ENCODE peak calls at places on chromosome 3, in six cellular contexts. A, P, L, E, V and T are unnamed samples.

GRCh38 chr3:128946411-128946810 is 47.5 kb downstream of the CFAP92 start:
- DNase-seq in A (no peak), P (no peak), L (no peak), E (no peak), V (no peak), T (peak; percentile 36)

GRCh38 chr3:126208618-126209256 is 28.4 kb upstream of the ALDH1L1 start:
- DNase-seq in A (peak; percentile 90), P (no peak), L (peak; percentile 82), E (peak; percentile 95), V (peak; percentile 53), T (peak; percentile 91)

GRCh38 chr3:145005427-145005826 is 1033.8 kb downstream of the DIPK2A start:
- DNase-seq in A (no peak), P (no peak), L (no peak), E (no peak), V (no peak), T (no peak)

GRCh38 chr3:102063572-102063971 is 214.3 kb downstream of the NFKBIZ start:
- DNase-seq in A (no peak), P (no peak), L (no peak), E (no peak), V (no peak), T (no peak)

GRCh38 chr3:183857863-183858262 is 26.8 kb downstream of the PARL start:
- DNase-seq in A (no peak), P (no peak), L (no peak), E (no peak), V (no peak), T (no peak)

GRCh38 chr3:149902498-149903139 is 68.1 kb downstream of the PFN2 start:
- DNase-seq in A (peak; percentile 8), P (no peak), L (no peak), E (no peak), V (no peak), T (no peak)

GRCh38 chr3:106033654-106034053 is 164.8 kb upstream of the CBLB start:
- DNase-seq in A (no peak), P (no peak), L (no peak), E (no peak), V (no peak), T (no peak)

GRCh38 chr3:188059346-188059745 is 94.6 kb upstream of the LPP start:
- DNase-seq in A (no peak), P (no peak), L (no peak), E (no peak), V (no peak), T (no peak)

GRCh38 chr3:124885466-124886167 is 1.5 kb downstream of the ITGB5 start:
- DNase-seq in A (no peak), P (peak; percentile 46), L (no peak), E (no peak), V (no peak), T (peak; percentile 49)

GRCh38 chr3:97713634-97714033 is 50.9 kb upstream of the ARL6 start:
- DNase-seq in A (no peak), P (no peak), L (no peak), E (no peak), V (no peak), T (no peak)

GRCh38 chr3:99878005-99878404 is 60.3 kb downstream of the CMSS1 start:
- DNase-seq in A (peak; percentile 74), P (no peak), L (no peak), E (no peak), V (no peak), T (peak; percentile 54)

GRCh38 chr3:13405614-13406013 is 14.5 kb downstream of the NUP210 start:
- DNase-seq in A (no peak), P (no peak), L (no peak), E (no peak), V (no peak), T (no peak)

GRCh38 chr3:195550723-195551122 is 7.6 kb upstream of the PPP1R2 start:
- DNase-seq in A (peak; percentile 24), P (no peak), L (no peak), E (no peak), V (no peak), T (no peak)

GRCh38 chr3:58044656-58045055 is 36.4 kb downstream of the FLNB start:
- DNase-seq in A (no peak), P (no peak), L (no peak), E (no peak), V (no peak), T (no peak)

DNA sequence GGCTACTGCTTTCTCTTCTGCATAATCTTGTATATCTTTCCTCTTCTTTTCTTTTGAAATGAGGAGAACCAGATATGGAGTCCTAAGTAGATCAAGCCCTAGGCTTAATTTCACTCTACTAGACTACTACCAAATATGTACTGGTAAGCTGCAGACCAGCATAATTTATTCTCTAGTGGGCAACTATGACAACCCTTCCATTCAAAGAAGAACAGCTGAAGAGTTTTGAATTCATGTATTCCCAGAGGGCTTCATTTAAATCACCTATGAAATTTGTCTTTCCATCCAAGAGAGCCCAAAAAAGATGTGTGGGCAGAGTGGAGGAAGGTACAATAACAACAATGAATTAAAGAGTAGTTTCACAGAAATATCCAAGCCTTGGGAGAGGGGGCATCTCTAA is 9.9 kb downstream of the RAD18 start:
- DNase-seq in A (no peak), P (no peak), L (no peak), E (no peak), V (no peak), T (no peak)
- H3K27ac ChIP-seq in A (no peak overlapping the region), P (no peak overlapping the region), L (no peak overlapping the region), E (no peak overlapping the region), V (no peak overlapping the region), T (no peak overlapping the region)

DNA sequence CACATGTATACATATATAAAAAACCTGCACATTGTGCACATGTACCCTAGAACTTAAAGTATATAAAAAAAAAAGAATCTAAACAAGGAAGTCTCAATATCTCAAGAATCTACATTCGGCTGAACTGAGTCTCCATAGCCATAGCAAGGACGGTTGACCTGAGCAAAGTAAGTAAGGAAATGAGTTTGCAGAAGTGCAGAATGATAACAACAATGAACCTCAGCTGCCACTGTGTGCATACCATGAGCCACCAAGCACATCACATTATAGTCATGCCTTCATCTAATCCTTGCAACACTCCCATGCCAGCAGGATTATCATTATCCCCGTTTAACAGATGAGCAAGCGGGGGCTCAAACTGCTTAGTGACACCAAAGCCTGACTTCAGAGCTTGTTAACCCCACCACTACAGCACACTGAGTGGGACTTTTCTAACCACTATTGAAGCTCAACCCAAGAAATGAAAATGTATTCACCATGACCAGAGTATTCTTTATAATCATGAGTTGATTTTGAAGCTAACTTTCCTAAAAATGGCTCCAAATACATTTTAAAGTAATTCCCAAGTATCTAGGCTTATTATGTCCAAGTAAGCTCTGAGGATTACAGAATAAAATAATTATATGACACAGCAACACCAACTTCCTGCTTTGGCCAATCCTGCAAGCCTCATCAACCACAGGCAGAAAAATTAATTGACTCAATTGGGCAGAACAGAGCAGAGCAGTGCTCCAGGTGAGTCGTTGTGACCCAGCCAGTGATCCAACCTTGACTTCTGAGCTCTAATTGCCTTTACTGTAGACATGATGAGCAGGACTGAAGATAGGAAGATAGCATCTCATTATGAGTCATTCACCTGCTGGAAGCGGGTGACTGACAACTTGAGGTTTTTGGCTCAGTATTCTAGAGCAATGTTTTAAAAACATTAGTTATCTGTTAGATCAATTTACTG is 47.3 kb upstream of the IL12A start:
- DNase-seq in A (no peak), P (no peak), L (no peak), E (no peak), V (no peak), T (no peak)
- H3K36me3 ChIP-seq in A (no peaks in the 10 kb centered on the region), P (no peaks in the 10 kb centered on the region), L (no peaks in the 10 kb centered on the region), E (no peaks in the 10 kb centered on the region), V (no peaks in the 10 kb centered on the region), T (no peaks in the 10 kb centered on the region)

GRCh38 chr3:152270944-152271343 is 2.2 kb downstream of the MBNL1 start:
- DNase-seq in A (no peak), P (no peak), L (no peak), E (no peak), V (no peak), T (no peak)

GRCh38 chr3:152271465-152272035 is 2.8 kb downstream of the MBNL1 start:
- DNase-seq in A (no peak), P (no peak), L (no peak), E (no peak), V (no peak), T (no peak)

GRCh38 chr3:152269423-152270144 is 855 bp downstream of the MBNL1 start:
- DNase-seq in A (peak; percentile 99), P (peak; percentile 16), L (no peak), E (peak; percentile 88), V (peak; percentile 47), T (peak; percentile 77)

GRCh38 chr3:152268501-152269422 is at the start of gene MBNL1:
- DNase-seq in A (peak; percentile 87), P (peak; percentile 82), L (peak; percentile 83), E (peak; percentile 86), V (peak; percentile 78), T (peak; percentile 76)

DNA sequence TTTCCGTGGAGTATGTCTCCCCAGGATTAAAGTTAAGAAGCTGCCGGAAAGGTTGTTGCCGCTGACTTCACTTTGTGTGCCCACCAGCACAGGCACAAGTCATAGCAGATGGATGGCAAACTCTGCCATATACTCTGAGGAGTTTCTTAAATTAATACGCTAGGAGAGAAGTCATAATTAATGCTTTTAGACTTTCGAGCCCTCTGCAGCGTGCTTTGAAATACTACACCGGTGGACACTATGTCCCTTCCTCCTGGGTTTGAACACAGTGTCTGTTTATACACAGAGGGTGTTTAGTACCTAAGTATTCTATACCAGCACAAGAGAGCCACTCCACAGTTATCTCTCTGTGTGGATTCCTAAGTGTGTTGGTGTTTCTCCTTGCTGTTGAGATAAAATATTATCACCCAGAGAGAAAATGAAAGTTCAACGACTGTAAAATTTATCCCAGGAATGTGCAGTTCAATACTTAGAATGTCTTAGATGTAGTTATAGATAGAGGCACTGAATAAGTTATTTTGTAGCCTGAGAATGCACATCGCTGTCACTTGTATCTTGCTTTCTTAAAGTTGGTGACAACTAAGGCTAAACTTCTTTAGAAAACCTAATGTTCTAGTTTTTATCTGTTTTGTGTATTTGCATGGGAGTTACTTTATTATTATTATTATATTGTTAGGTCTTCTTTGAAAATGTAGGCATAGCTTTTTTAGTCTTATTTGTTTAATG is 1.6 kb downstream of the MBNL1 start:
- DNase-seq in A (no peak), P (peak; percentile 15), L (no peak), E (peak; percentile 70), V (no peak), T (peak; percentile 61)
- H3K4me1 ChIP-seq in A (peaks cover 21% of the 10 kb centered on the region), P (peaks cover 6% of the 10 kb centered on the region), L (peaks cover 90% of the 10 kb centered on the region), E (peaks cover 43% of the 10 kb centered on the region), V (peaks cover 7% of the 10 kb centered on the region), T (peaks cover 64% of the 10 kb centered on the region)

DNA sequence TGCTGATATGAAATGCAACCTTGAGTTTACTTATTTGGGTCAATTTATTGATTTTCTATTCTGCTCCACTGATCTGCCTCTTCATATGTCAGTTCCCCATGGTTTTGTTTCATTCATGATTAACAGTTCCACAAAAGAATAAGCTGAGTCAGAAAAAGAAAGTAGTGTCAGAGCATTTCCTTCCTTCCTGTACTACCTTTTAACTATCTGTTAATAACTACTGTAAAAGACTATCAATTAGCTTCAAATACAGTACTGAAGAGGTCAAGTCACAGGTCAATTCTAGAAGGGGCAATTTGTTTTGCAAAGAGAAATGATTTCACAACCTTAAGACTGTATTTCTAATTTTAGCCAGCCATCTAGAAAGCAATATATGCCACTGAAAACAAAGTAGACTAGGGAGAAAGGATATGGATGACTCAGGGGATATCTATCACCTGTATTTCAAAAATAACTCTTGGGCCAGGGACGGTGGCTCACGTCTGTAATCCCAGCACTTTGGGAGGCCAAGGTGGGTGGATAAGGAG is 129.5 kb downstream of the TFDP2 start:
- DNase-seq in A (no peak), P (no peak), L (no peak), E (peak; percentile 55), V (no peak), T (no peak)
- H3K27ac ChIP-seq in A (no peak overlapping the region), P (no peak overlapping the region), L (peak overlapping the region; percentile 76), E (peak overlapping the region; percentile 69), V (no peak overlapping the region), T (no peak overlapping the region)

GRCh38 chr3:15306979-15307359 is 25.4 kb downstream of the SH3BP5 start:
- DNase-seq in A (no peak), P (no peak), L (no peak), E (no peak), V (no peak), T (no peak)
- H3K36me3 ChIP-seq in A (no peaks in the 10 kb centered on the region), P (no peaks in the 10 kb centered on the region), L (no peaks in the 10 kb centered on the region), E (peaks cover 15% of the 10 kb centered on the region), V (no peaks in the 10 kb centered on the region), T (no peaks in the 10 kb centered on the region)